ENCODE peak calls at places on chromosomes 16 and 17, in seven cellular contexts. One of them, this sample, is unnamed.
A peak's percentile ranks its signal among the peaks of the same experiment; 100 is the strongest.

GRCh38 chr17:50470451-50470850 is 1.8 kb upstream of the CHAD start:
- DNase-seq in SHP77: no peak
- DNase-seq in NCI-H510A treated with DMSO at 0.1 percent for 48 hours: peak; percentile 56
- DNase-seq in amygdala: no peak
- DNase-seq in MCF 10A: no peak
- DNase-seq in SW480: peak; percentile 51
- DNase-seq in ELR: no peak
- DNase-seq in this sample: no peak

GRCh38 chr16:88924834-88925539 is 52.0 kb downstream of the CBFA2T3 start:
- DNase-seq in amygdala: no peak
- DNase-seq in SHP77: peak; percentile 89
- DNase-seq in SW480: peak; percentile 59
- DNase-seq in MCF 10A: peak; percentile 83
- DNase-seq in ELR: peak; percentile 93
- DNase-seq in NCI-H510A treated with DMSO at 0.1 percent for 48 hours: no peak
- DNase-seq in this sample: no peak

GRCh38 chr16:79492036-79492435 is 108.5 kb downstream of the MAF start:
- DNase-seq in NCI-H510A treated with DMSO at 0.1 percent for 48 hours: no peak
- DNase-seq in amygdala: no peak
- DNase-seq in ELR: no peak
- DNase-seq in SHP77: no peak
- DNase-seq in SW480: no peak
- DNase-seq in MCF 10A: no peak
- DNase-seq in this sample: no peak

GRCh38 chr17:81222906-81223757 is at the start of gene CEP131:
- DNase-seq in amygdala: peak; percentile 94
- DNase-seq in MCF 10A: peak; percentile 98
- DNase-seq in SW480: peak; percentile 97
- DNase-seq in NCI-H510A treated with DMSO at 0.1 percent for 48 hours: peak; percentile 96
- DNase-seq in SHP77: peak; percentile 99
- DNase-seq in ELR: peak; percentile 100
- DNase-seq in this sample: peak; percentile 99

GRCh38 chr17:69828087-69828486 is 246.9 kb upstream of the KCNJ16 start:
- DNase-seq in SW480: no peak
- DNase-seq in ELR: peak; percentile 67
- DNase-seq in NCI-H510A treated with DMSO at 0.1 percent for 48 hours: no peak
- DNase-seq in MCF 10A: peak; percentile 23
- DNase-seq in amygdala: no peak
- DNase-seq in SHP77: no peak
- DNase-seq in this sample: no peak

GRCh38 chr17:31917065-31917529 is 15.6 kb upstream of the UTP6 start:
- DNase-seq in NCI-H510A treated with DMSO at 0.1 percent for 48 hours: no peak
- DNase-seq in ELR: no peak
- DNase-seq in MCF 10A: no peak
- DNase-seq in amygdala: no peak
- DNase-seq in SHP77: no peak
- DNase-seq in SW480: no peak
- DNase-seq in this sample: no peak

GRCh38 chr17:49997256-49997735 is 2.3 kb upstream of the DLX3 start:
- DNase-seq in amygdala: no peak
- DNase-seq in SHP77: no peak
- DNase-seq in NCI-H510A treated with DMSO at 0.1 percent for 48 hours: no peak
- DNase-seq in ELR: no peak
- DNase-seq in MCF 10A: peak; percentile 42
- DNase-seq in SW480: peak; percentile 45
- DNase-seq in this sample: no peak

GRCh38 chr17:41917957-41918391 is 777 bp downstream of the ACLY start:
- DNase-seq in MCF 10A: peak; percentile 39
- DNase-seq in SW480: no peak
- DNase-seq in SHP77: peak; percentile 24
- DNase-seq in ELR: peak; percentile 69
- DNase-seq in amygdala: no peak
- DNase-seq in NCI-H510A treated with DMSO at 0.1 percent for 48 hours: peak; percentile 17
- DNase-seq in this sample: peak; percentile 85

GRCh38 chr16:9499921-9500593 is 408.6 kb downstream of the HAPSTR1 start:
- DNase-seq in amygdala: no peak
- DNase-seq in NCI-H510A treated with DMSO at 0.1 percent for 48 hours: no peak
- DNase-seq in SW480: no peak
- DNase-seq in ELR: no peak
- DNase-seq in MCF 10A: no peak
- DNase-seq in SHP77: no peak
- DNase-seq in this sample: no peak

GRCh38 chr17:2683912-2684311 is 27.7 kb downstream of the CLUH start:
- DNase-seq in SW480: no peak
- DNase-seq in MCF 10A: no peak
- DNase-seq in SHP77: no peak
- DNase-seq in NCI-H510A treated with DMSO at 0.1 percent for 48 hours: no peak
- DNase-seq in amygdala: no peak
- DNase-seq in ELR: no peak
- DNase-seq in this sample: no peak

GRCh38 chr17:10183931-10184930 is 14.2 kb downstream of the GAS7 start:
- DNase-seq in SHP77: no peak
- DNase-seq in ELR: no peak
- DNase-seq in SW480: no peak
- DNase-seq in amygdala: no peak
- DNase-seq in NCI-H510A treated with DMSO at 0.1 percent for 48 hours: no peak
- DNase-seq in MCF 10A: no peak
- DNase-seq in this sample: no peak

GRCh38 chr17:17848311-17848710 is 11.5 kb upstream of the SREBF1 start:
- DNase-seq in MCF 10A: no peak
- DNase-seq in SW480: no peak
- DNase-seq in ELR: no peak
- DNase-seq in NCI-H510A treated with DMSO at 0.1 percent for 48 hours: no peak
- DNase-seq in SHP77: no peak
- DNase-seq in amygdala: no peak
- DNase-seq in this sample: no peak

This sample was measured in NCI-H446.